ENCODE peak calls at places on chromosomes 12 and 14, in four cellular contexts. W is GM12878, I is A549, N is K562. S is an unnamed sample.

GRCh38 chr12:130879212-130879686 is 7.4 kb downstream of the RAN start:
- DNase-seq in W (peak; percentile 69), I (no peak), N (no peak), S (no peak)

GRCh38 chr12:105053116-105053572 is 31.1 kb downstream of the ALDH1L2 start:
- DNase-seq in W (peak; percentile 79), I (peak; percentile 42), N (peak; percentile 46), S (peak; percentile 71)

GRCh38 chr14:100769035-100769939 is 42.6 kb downstream of the DLK1 start:
- DNase-seq in W (no peak), I (no peak), N (no peak), S (no peak)

GRCh38 chr14:94365624-94366023 is 22.8 kb downstream of the SERPINA1 start:
- DNase-seq in W (no peak), I (no peak), N (no peak), S (no peak)

GRCh38 chr12:52130695-52131094 is 51.2 kb downstream of the SMIM41 start:
- DNase-seq in W (no peak), I (no peak), N (no peak), S (no peak)

GRCh38 chr12:124940393-124941169 is 26.1 kb upstream of the UBC start:
- DNase-seq in W (peak; percentile 82), I (peak; percentile 75), N (peak; percentile 82), S (no peak)

GRCh38 chr14:24845851-24846250 is 204.1 kb downstream of the STXBP6 start:
- DNase-seq in W (no peak), I (no peak), N (no peak), S (no peak)

GRCh38 chr12:40225984-40226602 is 1.3 kb downstream of the LRRK2 start:
- DNase-seq in W (peak; percentile 85), I (no peak), N (no peak), S (no peak)

GRCh38 chr12:133130808-133131128 is 341 bp downstream of the ZNF10 start:
- DNase-seq in W (no peak), I (no peak), N (no peak), S (no peak)

GRCh38 chr14:90467501-90467900 is 70.7 kb downstream of the CALM1 start:
- DNase-seq in W (no peak), I (no peak), N (no peak), S (no peak)

GRCh38 chr14:52703225-52703624 is 3.8 kb upstream of the PSMC6 start:
- DNase-seq in W (no peak), I (no peak), N (no peak), S (no peak)

GRCh38 chr12:14691560-14691959 is 4.8 kb downstream of the GUCY2C start:
- DNase-seq in W (no peak), I (no peak), N (no peak), S (no peak)

GRCh38 chr14:103541944-103542544 is 13.0 kb downstream of the TRMT61A start:
- DNase-seq in W (no peak), I (no peak), N (no peak), S (no peak)

GRCh38 chr14:103543721-103544626 is 15.0 kb downstream of the TRMT61A start:
- DNase-seq in W (no peak), I (no peak), N (no peak), S (no peak)

GRCh38 chr14:103541494-103541943 is 12.5 kb downstream of the TRMT61A start:
- DNase-seq in W (no peak), I (no peak), N (no peak), S (no peak)

GRCh38 chr14:103543140-103543539 is 14.1 kb downstream of the TRMT61A start:
- DNase-seq in W (no peak), I (no peak), N (no peak), S (no peak)

GRCh38 chr14:103542545-103543088 is 13.6 kb downstream of the TRMT61A start:
- DNase-seq in W (no peak), I (no peak), N (peak; percentile 33), S (no peak)
- TF ChIP-seq CTCF in W (no peak), I (no peak), N (no peak), S (no peak)

DNA sequence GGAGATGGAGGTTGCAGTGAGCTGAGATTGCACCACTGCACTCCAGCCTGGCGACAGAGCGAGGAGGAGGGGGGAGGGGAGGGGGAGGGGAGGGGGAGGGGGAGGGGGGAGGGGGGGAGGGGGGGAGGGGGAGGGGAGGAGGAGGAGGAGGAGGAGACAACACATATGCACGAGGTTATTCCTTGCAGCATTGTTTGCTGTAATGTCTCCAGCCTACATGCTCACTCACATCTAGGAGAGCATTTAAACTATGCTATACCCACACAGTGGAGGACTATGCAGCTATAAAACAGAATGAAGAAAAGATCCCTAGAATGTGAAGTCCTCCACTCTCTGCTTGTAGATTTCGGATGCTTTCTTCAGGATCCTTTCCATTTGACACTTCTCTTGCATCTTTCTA is 3.5 kb upstream of the HIGD1C start:
- DNase-seq in W (no peak), I (no peak), N (no peak), S (no peak)
- H3K9me3 ChIP-seq in W (no peaks in the 10 kb centered on the region), I (no peaks in the 10 kb centered on the region), N (no peaks in the 10 kb centered on the region), S (no peaks in the 10 kb centered on the region)

DNA sequence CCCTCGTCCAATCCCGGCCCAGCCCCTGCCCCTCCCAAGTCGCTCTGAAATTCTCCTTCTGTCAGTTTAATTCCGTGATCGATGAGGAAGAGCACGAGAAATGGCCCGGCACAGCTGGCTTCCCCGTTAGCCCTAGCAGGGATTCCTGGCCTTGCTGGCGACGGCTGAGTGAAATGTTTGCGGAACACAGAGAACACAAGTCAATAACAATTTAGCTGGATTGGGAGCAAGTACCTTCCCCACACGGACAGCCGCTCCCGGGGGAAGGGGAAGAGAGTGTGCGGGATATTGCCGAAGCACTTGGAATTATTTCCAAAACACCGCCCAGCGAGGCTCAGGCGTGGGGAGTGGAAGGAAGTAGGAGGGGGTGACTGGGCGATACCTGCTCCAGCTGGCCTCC is 134.6 kb downstream of the RBM19 start:
- DNase-seq in W (no peak), I (no peak), N (no peak), S (no peak)
- TF ChIP-seq REST in W (no peak), I (no peak), N (no peak), S (no peak)

GRCh38 chr12:95626854-95627253 is 75.6 kb upstream of the USP44 start:
- DNase-seq in W (no peak), I (no peak), N (no peak), S (no peak)

GRCh38 chr12:95622879-95623278 is 71.6 kb upstream of the USP44 start:
- DNase-seq in W (no peak), I (no peak), N (no peak), S (no peak)

GRCh38 chr12:95625012-95625411 is 73.7 kb upstream of the USP44 start:
- DNase-seq in W (no peak), I (no peak), N (no peak), S (no peak)

GRCh38 chr12:95623554-95624170 is 72.4 kb upstream of the USP44 start:
- DNase-seq in W (no peak), I (peak; percentile 82), N (peak; percentile 63), S (no peak)

GRCh38 chr12:95624544-95624943 is 73.3 kb upstream of the USP44 start:
- DNase-seq in W (no peak), I (no peak), N (no peak), S (no peak)
- TF ChIP-seq CTCF in W (no peak), I (no peak), N (no peak), S (no peak)

DNA sequence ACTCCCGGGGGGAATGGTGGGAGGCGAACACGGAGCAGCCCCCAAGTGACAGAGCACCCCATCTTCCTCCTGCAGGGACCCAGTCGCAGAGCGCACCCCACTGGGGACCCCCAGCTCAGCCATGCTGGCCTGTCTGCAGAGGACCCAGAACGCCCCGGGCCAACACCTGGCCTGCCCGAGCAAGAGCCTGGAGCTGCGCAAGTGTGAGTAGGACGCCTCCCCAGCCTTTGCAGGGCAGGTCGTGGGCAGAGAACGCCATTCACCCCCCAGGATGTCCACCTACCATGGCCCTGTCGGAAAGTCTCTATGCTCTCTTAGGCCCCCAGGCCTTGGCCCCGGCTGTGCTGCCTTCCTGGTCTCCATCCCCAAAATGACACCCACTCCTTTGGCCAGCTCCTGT is 30.4 kb downstream of the FAM222A start:
- DNase-seq in W (no peak), I (no peak), N (no peak), S (no peak)
- H3K9me3 ChIP-seq in W (no peaks in the 10 kb centered on the region), I (no peaks in the 10 kb centered on the region), N (no peaks in the 10 kb centered on the region), S (no peaks in the 10 kb centered on the region)

GRCh38 chr12:102917026-102917787 is at the start of gene PAH:
- DNase-seq in W (no peak), I (no peak), N (peak; percentile 17), S (no peak)
- TF ChIP-seq REST in W (no peak), I (no peak), N (no peak), S (no peak)

S was measured in Panc1.